ENCODE peak calls at places on chromosome 22, in six cellular contexts. C is left ventricle myocardium inferior, A is K562, Y is aorta, P is endodermal cell, S is testis. Q is an unnamed sample.
A peak's percentile ranks its signal among the peaks of the same experiment; 100 is the strongest.

GRCh38 chr22:48579035-48579914 is 1248.4 kb downstream of the BRD1 start:
- DNase-seq in C (no peak), A (no peak), Y (peak; percentile 61), P (no peak), S (no peak), Q (no peak)

GRCh38 chr22:29706991-29707390 is 12.8 kb upstream of the CABP7 start:
- DNase-seq in C (no peak), P (no peak), Y (no peak), A (no peak), S (no peak), Q (no peak)

GRCh38 chr22:43993072-43993760 is 30.9 kb upstream of the PARVB start:
- DNase-seq in A (peak; percentile 57), P (peak; percentile 92), C (peak; percentile 45), S (peak; percentile 66), Y (peak; percentile 58), Q (peak; percentile 56)

GRCh38 chr22:40484906-40485660 is 114.7 kb downstream of the SGSM3 start:
- DNase-seq in A (no peak), Y (no peak), S (no peak), C (no peak), P (no peak), Q (no peak)

GRCh38 chr22:27386186-27386585 is 415.4 kb downstream of the MN1 start:
- DNase-seq in S (no peak), A (no peak), C (no peak), P (no peak), Y (no peak), Q (no peak)

GRCh38 chr22:24424901-24425775 is 2.3 kb upstream of the ADORA2A start:
- DNase-seq in P (no peak), S (no peak), C (no peak), A (no peak), Y (no peak), Q (peak; percentile 10)

GRCh38 chr22:30541979-30542810 is 4.3 kb downstream of the SEC14L6 start:
- DNase-seq in S (peak; percentile 58), P (peak; percentile 85), A (peak; percentile 32), C (no peak), Y (no peak), Q (no peak)

GRCh38 chr22:45503816-45504702 is 1.4 kb downstream of the FBLN1 start:
- DNase-seq in C (no peak), A (no peak), S (no peak), P (peak; percentile 87), Y (peak; percentile 44), Q (no peak)

GRCh38 chr22:25602924-25603323 is 38.4 kb downstream of the GRK3 start:
- DNase-seq in C (no peak), A (no peak), Y (no peak), S (no peak), P (no peak), Q (no peak)

GRCh38 chr22:23381661-23382427 is 198.2 kb downstream of the IGLL1 start:
- DNase-seq in A (no peak), P (no peak), Y (no peak), C (no peak), S (no peak), Q (no peak)

GRCh38 chr22:38872172-38872830 is at the start of gene CBX6:
- DNase-seq in S (peak; percentile 96), C (peak; percentile 98), P (peak; percentile 98), Y (peak; percentile 97), A (peak; percentile 93), Q (peak; percentile 97)

GRCh38 chr22:27810566-27810965 is 9.0 kb upstream of the MN1 start:
- DNase-seq in P (peak; percentile 89), Y (peak; percentile 91), A (no peak), S (peak; percentile 61), C (peak; percentile 62), Q (peak; percentile 61)

GRCh38 chr22:45948081-45948648 is 28.8 kb downstream of the WNT7B start:
- DNase-seq in P (no peak), Y (no peak), A (no peak), S (no peak), C (no peak), Q (no peak)

GRCh38 chr22:19853879-19854777 is 546 bp downstream of the GNB1L start:
- DNase-seq in S (peak; percentile 33), A (peak; percentile 79), C (no peak), P (peak; percentile 61), Y (peak; percentile 51), Q (peak; percentile 46)

GRCh38 chr22:48761546-48761945 is 1066.1 kb downstream of the BRD1 start:
- DNase-seq in P (peak; percentile 8), A (no peak), C (no peak), S (no peak), Y (no peak), Q (no peak)

GRCh38 chr22:39298194-39298987 is 21.0 kb downstream of the RPL3 start:
- DNase-seq in Y (no peak), P (peak; percentile 77), A (no peak), C (no peak), S (no peak), Q (peak; percentile 48)

GRCh38 chr22:31295831-31296230 is 3.5 kb upstream of the PIK3IP1 start:
- DNase-seq in Y (no peak), P (no peak), S (no peak), A (no peak), C (no peak), Q (no peak)

GRCh38 chr22:42321908-42322561 is 51.6 kb upstream of the TCF20 start:
- DNase-seq in S (no peak), A (no peak), P (no peak), C (no peak), Y (no peak), Q (no peak)

GRCh38 chr22:39520874-39521857 is 804 bp downstream of the ATF4 start:
- DNase-seq in A (peak; percentile 71), P (peak; percentile 80), Y (peak; percentile 91), C (peak; percentile 84), S (peak; percentile 86), Q (peak; percentile 88)

DNA sequence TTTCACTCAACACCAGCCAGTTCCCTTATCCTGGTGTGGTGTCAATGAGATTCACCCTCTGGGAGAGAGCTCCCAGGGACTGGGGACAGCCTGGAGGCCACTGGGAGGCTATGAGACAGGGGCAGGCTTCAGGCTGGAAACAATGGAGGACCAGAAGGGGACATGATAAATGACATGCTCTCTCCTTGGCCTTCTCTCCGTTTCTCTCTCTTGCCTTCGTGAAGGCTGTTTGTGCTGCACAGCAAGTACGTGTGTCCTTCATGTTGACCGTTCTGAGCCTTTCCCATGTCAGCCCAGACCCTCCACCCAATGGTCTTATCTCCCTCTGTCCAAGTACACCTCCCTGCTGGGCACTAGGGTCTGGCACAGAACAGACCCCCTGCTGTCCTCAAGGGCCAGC is 1.6 kb upstream of the LZTR1 start:
- DNase-seq in A (no peak), C (no peak), P (no peak), S (no peak), Y (no peak), Q (no peak)
- H3K4me1 ChIP-seq in A (peaks cover 19% of the 10 kb centered on the region), C (peaks cover 36% of the 10 kb centered on the region), P (no peaks in the 10 kb centered on the region), S (peaks cover 21% of the 10 kb centered on the region), Y (no peaks in the 10 kb centered on the region), Q (peaks cover 34% of the 10 kb centered on the region)

DNA sequence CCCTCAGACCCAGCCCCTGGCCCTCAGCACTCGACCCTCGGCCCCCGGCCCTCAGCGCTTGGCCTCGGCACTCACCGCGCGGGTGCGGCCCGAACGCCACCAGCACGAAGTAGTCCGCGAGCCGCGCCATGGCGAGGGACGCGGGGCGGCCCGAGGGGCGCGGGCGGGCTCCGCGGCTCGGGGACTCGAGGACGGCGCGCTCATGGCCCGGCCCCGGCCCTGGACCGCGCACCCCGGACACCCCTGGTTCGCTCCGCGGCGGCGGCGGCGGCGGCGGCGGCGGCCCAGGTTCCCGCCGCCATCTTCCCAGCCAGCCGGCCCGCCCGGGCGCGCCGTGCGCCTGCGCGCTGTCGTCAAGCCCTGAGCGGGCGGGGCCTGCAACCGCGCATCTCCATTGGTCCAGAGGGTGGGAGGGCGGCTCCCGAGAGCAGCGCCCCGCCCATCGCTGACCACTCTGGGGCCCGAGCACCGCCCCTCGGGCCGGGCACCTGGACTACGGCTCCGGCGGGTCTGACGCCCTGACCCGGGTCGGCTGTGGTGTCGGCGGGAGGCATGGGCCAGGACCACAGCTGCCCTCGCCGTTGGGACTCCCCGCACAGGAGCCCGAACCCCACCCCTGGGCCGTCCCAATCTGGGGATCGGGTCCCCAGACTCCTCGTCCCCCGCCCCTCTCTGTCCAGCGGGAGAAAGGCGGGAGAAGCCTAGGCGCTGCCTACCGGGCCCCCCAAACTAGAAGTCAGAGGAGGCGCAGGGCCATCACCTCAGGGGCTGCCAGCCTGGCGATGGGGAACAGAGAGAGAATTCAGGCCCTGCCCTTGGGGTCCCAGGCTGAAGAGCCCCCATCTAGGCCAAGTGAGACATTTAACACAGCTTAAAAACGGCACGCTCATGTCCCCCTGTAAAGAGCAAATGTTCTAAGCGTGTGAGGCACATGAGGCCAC is at the start of gene SBF1:
- DNase-seq in A (peak; percentile 97), P (peak; percentile 97), Y (peak; percentile 94), S (peak; percentile 95), C (peak; percentile 94), Q (peak; percentile 92)
- H3K4me1 ChIP-seq in A (peaks cover 22% of the 10 kb centered on the region), P (peaks cover 14% of the 10 kb centered on the region), Y (no peaks in the 10 kb centered on the region), S (peaks cover 14% of the 10 kb centered on the region), C (peaks cover 53% of the 10 kb centered on the region), Q (peaks cover 36% of the 10 kb centered on the region)

GRCh38 chr22:35861451-35861850 is 143.8 kb downstream of the APOL5 start:
- DNase-seq in Y (no peak), A (no peak), C (no peak), S (no peak), P (no peak), Q (no peak)
- H3K4me1 ChIP-seq in Y (peaks cover 3% of the 10 kb centered on the region), A (no peaks in the 10 kb centered on the region), C (peaks cover 90% of the 10 kb centered on the region), S (no peaks in the 10 kb centered on the region), P (peaks cover 2% of the 10 kb centered on the region), Q (peaks cover 61% of the 10 kb centered on the region)

GRCh38 chr22:35586771-35587170 is 30.4 kb downstream of the MB start:
- DNase-seq in S (no peak), P (no peak), Y (peak; percentile 30), A (no peak), C (no peak), Q (no peak)
- H3K4me1 ChIP-seq in S (peaks cover 5% of the 10 kb centered on the region), P (no peaks in the 10 kb centered on the region), Y (no peaks in the 10 kb centered on the region), A (peaks cover 6% of the 10 kb centered on the region), C (peaks cover 74% of the 10 kb centered on the region), Q (peaks cover 55% of the 10 kb centered on the region)

Q was measured in heart right ventricle.